ENCODE peak calls at places on chromosome 22, in eight cellular contexts. One of them, this sample, is unnamed.

GRCh38 chr22:44260216-44261035 is 52.3 kb downstream of the SHISAL1 start:
- DNase-seq in HCT116: no peak
- DNase-seq in CD4-positive, alpha-beta T cell: no peak
- DNase-seq in esophagus squamous epithelium: no peak
- DNase-seq in aorta: no peak
- DNase-seq in hepatocyte: no peak
- DNase-seq in thyroid gland: no peak
- DNase-seq in CD8-positive, alpha-beta T cell: peak
- DNase-seq in this sample: no peak

GRCh38 chr22:46462726-46463371 is 74.6 kb downstream of the CELSR1 start:
- DNase-seq in hepatocyte: peak
- DNase-seq in CD4-positive, alpha-beta T cell: no peak
- DNase-seq in aorta: no peak
- DNase-seq in CD8-positive, alpha-beta T cell: no peak
- DNase-seq in esophagus squamous epithelium: no peak
- DNase-seq in thyroid gland: no peak
- DNase-seq in HCT116: peak
- DNase-seq in this sample: no peak

GRCh38 chr22:25403752-25404471 is 160.6 kb upstream of the GRK3 start:
- DNase-seq in CD4-positive, alpha-beta T cell: no peak
- DNase-seq in aorta: no peak
- DNase-seq in thyroid gland: no peak
- DNase-seq in esophagus squamous epithelium: no peak
- DNase-seq in CD8-positive, alpha-beta T cell: no peak
- DNase-seq in hepatocyte: peak
- DNase-seq in HCT116: no peak
- DNase-seq in this sample: peak

GRCh38 chr22:23063539-23064380 is 6.6 kb upstream of the GNAZ start:
- DNase-seq in hepatocyte: peak
- DNase-seq in CD8-positive, alpha-beta T cell: no peak
- DNase-seq in thyroid gland: no peak
- DNase-seq in CD4-positive, alpha-beta T cell: no peak
- DNase-seq in aorta: no peak
- DNase-seq in HCT116: no peak
- DNase-seq in esophagus squamous epithelium: no peak
- DNase-seq in this sample: no peak

GRCh38 chr22:38345782-38346181 is 28.5 kb upstream of the CSNK1E start:
- DNase-seq in esophagus squamous epithelium: no peak
- DNase-seq in aorta: peak
- DNase-seq in HCT116: no peak
- DNase-seq in CD4-positive, alpha-beta T cell: no peak
- DNase-seq in CD8-positive, alpha-beta T cell: no peak
- DNase-seq in thyroid gland: no peak
- DNase-seq in hepatocyte: no peak
- DNase-seq in this sample: no peak

GRCh38 chr22:19992921-19993355 is 23.7 kb downstream of the ARVCF start:
- DNase-seq in aorta: peak
- DNase-seq in hepatocyte: no peak
- DNase-seq in esophagus squamous epithelium: no peak
- DNase-seq in thyroid gland: no peak
- DNase-seq in CD8-positive, alpha-beta T cell: no peak
- DNase-seq in CD4-positive, alpha-beta T cell: no peak
- DNase-seq in HCT116: no peak
- DNase-seq in this sample: no peak

GRCh38 chr22:46131151-46131587 is 19.2 kb upstream of the PPARA start:
- DNase-seq in aorta: no peak
- DNase-seq in CD4-positive, alpha-beta T cell: no peak
- DNase-seq in esophagus squamous epithelium: no peak
- DNase-seq in CD8-positive, alpha-beta T cell: no peak
- DNase-seq in HCT116: no peak
- DNase-seq in hepatocyte: no peak
- DNase-seq in thyroid gland: no peak
- DNase-seq in this sample: no peak

GRCh38 chr22:24521791-24522245 is 26.7 kb downstream of the UPB1 start:
- DNase-seq in hepatocyte: peak
- DNase-seq in CD4-positive, alpha-beta T cell: no peak
- DNase-seq in HCT116: peak
- DNase-seq in thyroid gland: peak
- DNase-seq in CD8-positive, alpha-beta T cell: peak
- DNase-seq in esophagus squamous epithelium: no peak
- DNase-seq in aorta: no peak
- DNase-seq in this sample: peak

GRCh38 chr22:19848298-19849224 is 6.1 kb downstream of the GNB1L start:
- DNase-seq in esophagus squamous epithelium: no peak
- DNase-seq in hepatocyte: peak
- DNase-seq in thyroid gland: peak
- DNase-seq in aorta: no peak
- DNase-seq in CD4-positive, alpha-beta T cell: no peak
- DNase-seq in CD8-positive, alpha-beta T cell: no peak
- DNase-seq in HCT116: peak
- DNase-seq in this sample: no peak

GRCh38 chr22:19876314-19876940 is 21.8 kb upstream of the GNB1L start:
- DNase-seq in esophagus squamous epithelium: no peak
- DNase-seq in aorta: peak
- DNase-seq in CD4-positive, alpha-beta T cell: no peak
- DNase-seq in HCT116: no peak
- DNase-seq in thyroid gland: peak
- DNase-seq in hepatocyte: no peak
- DNase-seq in CD8-positive, alpha-beta T cell: peak
- DNase-seq in this sample: no peak

GRCh38 chr22:24768537-24769374 is 5.8 kb downstream of the PIWIL3 start:
- DNase-seq in HCT116: peak
- DNase-seq in CD4-positive, alpha-beta T cell: peak
- DNase-seq in CD8-positive, alpha-beta T cell: peak
- DNase-seq in hepatocyte: peak
- DNase-seq in thyroid gland: peak
- DNase-seq in aorta: peak
- DNase-seq in esophagus squamous epithelium: no peak
- DNase-seq in this sample: peak

GRCh38 chr22:45208993-45209838 is 31.5 kb downstream of the KIAA0930 start:
- DNase-seq in CD4-positive, alpha-beta T cell: peak
- DNase-seq in hepatocyte: no peak
- DNase-seq in esophagus squamous epithelium: no peak
- DNase-seq in HCT116: no peak
- DNase-seq in CD8-positive, alpha-beta T cell: peak
- DNase-seq in thyroid gland: no peak
- DNase-seq in aorta: peak
- DNase-seq in this sample: peak

DNA sequence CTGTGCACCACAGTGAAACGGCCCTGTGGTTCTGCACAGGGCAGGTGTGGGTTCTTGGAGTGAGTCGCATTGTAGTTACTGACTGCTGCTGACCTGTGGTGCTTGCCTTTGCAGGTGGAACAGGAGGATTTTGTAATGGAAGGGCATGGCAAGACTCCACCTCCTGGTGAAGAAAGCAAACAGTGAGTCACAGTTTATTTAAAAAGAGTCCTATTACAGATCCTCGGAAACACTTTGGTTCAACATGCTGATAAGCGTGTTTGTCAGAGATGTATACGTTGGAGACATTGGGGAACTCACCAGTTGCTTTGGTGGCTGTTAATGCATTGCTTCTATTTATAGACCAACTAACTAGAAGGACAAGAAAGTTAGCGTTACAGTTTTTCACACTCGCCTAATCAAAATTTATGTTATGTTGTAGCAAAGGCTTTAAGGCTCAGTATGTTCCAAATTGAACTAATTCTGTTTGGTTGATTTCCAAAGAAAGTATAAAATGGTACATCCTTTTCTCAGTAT is 21.7 kb upstream of the TNRC6B start:
- DNase-seq in esophagus squamous epithelium: no peak
- DNase-seq in hepatocyte: peak
- DNase-seq in HCT116: peak
- DNase-seq in aorta: no peak
- DNase-seq in CD4-positive, alpha-beta T cell: no peak
- DNase-seq in CD8-positive, alpha-beta T cell: no peak
- DNase-seq in thyroid gland: peak
- DNase-seq in this sample: no peak
- H3K27ac ChIP-seq in esophagus squamous epithelium: peak
- H3K27ac ChIP-seq in hepatocyte: peak
- H3K27ac ChIP-seq in HCT116: peak
- H3K27ac ChIP-seq in aorta: peak
- H3K27ac ChIP-seq in CD4-positive, alpha-beta T cell: no peak
- H3K27ac ChIP-seq in CD8-positive, alpha-beta T cell: no peak
- H3K27ac ChIP-seq in thyroid gland: peak
- H3K27ac ChIP-seq in this sample: no peak

GRCh38 chr22:32043391-32043790 is 330 bp downstream of the SLC5A1 start:
- DNase-seq in CD8-positive, alpha-beta T cell: no peak
- DNase-seq in aorta: no peak
- DNase-seq in esophagus squamous epithelium: no peak
- DNase-seq in CD4-positive, alpha-beta T cell: no peak
- DNase-seq in hepatocyte: no peak
- DNase-seq in thyroid gland: no peak
- DNase-seq in HCT116: no peak
- DNase-seq in this sample: no peak
- H3K27ac ChIP-seq in CD8-positive, alpha-beta T cell: no peak
- H3K27ac ChIP-seq in aorta: no peak
- H3K27ac ChIP-seq in esophagus squamous epithelium: no peak
- H3K27ac ChIP-seq in CD4-positive, alpha-beta T cell: no peak
- H3K27ac ChIP-seq in hepatocyte: no peak
- H3K27ac ChIP-seq in thyroid gland: no peak
- H3K27ac ChIP-seq in HCT116: no peak
- H3K27ac ChIP-seq in this sample: no peak

GRCh38 chr22:18033204-18033998 is 9.0 kb upstream of the MICAL3 start:
- DNase-seq in esophagus squamous epithelium: no peak
- DNase-seq in CD8-positive, alpha-beta T cell: no peak
- DNase-seq in thyroid gland: no peak
- DNase-seq in hepatocyte: no peak
- DNase-seq in aorta: no peak
- DNase-seq in HCT116: no peak
- DNase-seq in CD4-positive, alpha-beta T cell: no peak
- DNase-seq in this sample: no peak
- H3K27ac ChIP-seq in esophagus squamous epithelium: peak
- H3K27ac ChIP-seq in CD8-positive, alpha-beta T cell: no peak
- H3K27ac ChIP-seq in thyroid gland: no peak
- H3K27ac ChIP-seq in hepatocyte: no peak
- H3K27ac ChIP-seq in aorta: peak
- H3K27ac ChIP-seq in HCT116: peak
- H3K27ac ChIP-seq in CD4-positive, alpha-beta T cell: no peak
- H3K27ac ChIP-seq in this sample: no peak

DNA sequence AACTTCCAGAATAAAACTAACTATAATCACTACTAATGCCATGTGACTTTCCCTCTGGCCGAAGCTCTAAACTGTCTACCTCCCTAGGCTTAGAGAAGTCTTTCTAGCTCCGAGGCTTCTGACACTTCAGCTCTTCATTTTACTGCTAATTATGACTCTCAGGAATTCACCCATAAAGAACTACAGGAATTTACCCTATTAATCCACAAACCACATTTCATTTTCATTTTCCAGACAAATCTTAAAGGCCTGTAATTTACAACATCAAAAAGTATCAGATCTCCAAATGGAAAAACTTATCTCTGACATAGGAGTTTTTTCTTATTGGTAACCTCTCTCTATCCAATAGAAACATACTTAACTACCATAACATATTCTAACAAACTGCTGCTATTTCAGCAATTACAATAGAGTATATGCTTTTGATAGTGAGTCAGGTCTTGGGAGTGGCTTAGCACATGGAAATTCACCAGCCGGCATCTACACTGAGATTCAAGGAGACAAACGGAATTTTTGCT is 33.4 kb downstream of the MRTFA start:
- DNase-seq in CD4-positive, alpha-beta T cell: no peak
- DNase-seq in thyroid gland: no peak
- DNase-seq in CD8-positive, alpha-beta T cell: no peak
- DNase-seq in hepatocyte: peak
- DNase-seq in esophagus squamous epithelium: no peak
- DNase-seq in aorta: no peak
- DNase-seq in HCT116: no peak
- DNase-seq in this sample: no peak
- H3K27ac ChIP-seq in CD4-positive, alpha-beta T cell: no peak
- H3K27ac ChIP-seq in thyroid gland: peak
- H3K27ac ChIP-seq in CD8-positive, alpha-beta T cell: no peak
- H3K27ac ChIP-seq in hepatocyte: peak
- H3K27ac ChIP-seq in esophagus squamous epithelium: peak
- H3K27ac ChIP-seq in aorta: no peak
- H3K27ac ChIP-seq in HCT116: peak
- H3K27ac ChIP-seq in this sample: no peak

GRCh38 chr22:48331691-48332220 is 1495.9 kb downstream of the BRD1 start:
- DNase-seq in thyroid gland: no peak
- DNase-seq in HCT116: no peak
- DNase-seq in CD8-positive, alpha-beta T cell: no peak
- DNase-seq in CD4-positive, alpha-beta T cell: no peak
- DNase-seq in aorta: no peak
- DNase-seq in esophagus squamous epithelium: no peak
- DNase-seq in hepatocyte: no peak
- DNase-seq in this sample: no peak

GRCh38 chr22:48333323-48333763 is 1494.3 kb downstream of the BRD1 start:
- DNase-seq in CD8-positive, alpha-beta T cell: no peak
- DNase-seq in HCT116: no peak
- DNase-seq in thyroid gland: no peak
- DNase-seq in esophagus squamous epithelium: no peak
- DNase-seq in CD4-positive, alpha-beta T cell: no peak
- DNase-seq in aorta: no peak
- DNase-seq in hepatocyte: no peak
- DNase-seq in this sample: peak

GRCh38 chr22:48333816-48334735 is 1493.6 kb downstream of the BRD1 start:
- DNase-seq in aorta: no peak
- DNase-seq in thyroid gland: no peak
- DNase-seq in CD4-positive, alpha-beta T cell: no peak
- DNase-seq in hepatocyte: no peak
- DNase-seq in CD8-positive, alpha-beta T cell: no peak
- DNase-seq in esophagus squamous epithelium: no peak
- DNase-seq in HCT116: no peak
- DNase-seq in this sample: peak

GRCh38 chr22:48331266-48331665 is 1496.4 kb downstream of the BRD1 start:
- DNase-seq in thyroid gland: no peak
- DNase-seq in HCT116: no peak
- DNase-seq in esophagus squamous epithelium: no peak
- DNase-seq in aorta: no peak
- DNase-seq in CD4-positive, alpha-beta T cell: no peak
- DNase-seq in hepatocyte: no peak
- DNase-seq in CD8-positive, alpha-beta T cell: no peak
- DNase-seq in this sample: no peak

DNA sequence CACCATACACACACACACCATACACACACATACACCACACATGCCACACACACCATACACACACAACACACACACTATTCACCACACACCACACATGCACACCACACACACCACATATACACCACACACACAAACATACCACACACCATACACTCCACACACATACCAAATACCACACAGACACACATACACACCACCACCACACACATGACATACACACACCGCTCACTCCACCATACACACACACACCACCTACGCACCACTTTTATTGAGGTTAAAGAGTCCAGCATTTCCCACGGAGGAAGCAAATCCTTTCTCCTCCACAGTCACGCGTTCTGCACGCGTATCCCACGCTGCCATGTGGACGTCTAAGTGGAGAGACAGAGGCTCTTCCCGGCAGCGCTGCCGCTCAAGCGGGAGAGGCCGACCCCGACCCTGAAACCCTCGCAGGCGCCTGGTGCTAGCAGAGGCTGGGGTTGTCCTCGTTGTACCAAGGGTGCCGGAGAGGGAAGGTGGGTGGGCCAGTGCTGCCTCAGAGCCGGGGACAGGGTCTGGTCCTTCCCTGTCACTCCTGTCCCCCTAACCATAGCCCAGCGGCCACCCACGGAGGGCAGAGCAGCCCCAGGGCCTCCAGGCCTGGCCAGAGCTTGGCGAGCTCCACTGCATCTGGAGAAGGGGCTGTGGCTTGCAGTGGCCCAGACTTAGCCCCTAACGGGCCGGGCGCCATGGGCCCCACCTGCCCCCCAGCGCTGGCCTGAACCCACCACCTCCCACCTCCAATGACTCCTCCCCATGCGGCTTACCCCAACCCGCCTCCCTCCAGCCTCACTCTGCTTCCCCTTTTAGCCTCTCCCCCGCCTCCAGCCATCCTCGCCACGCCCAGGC is 1495.0 kb downstream of the BRD1 start:
- DNase-seq in CD4-positive, alpha-beta T cell: no peak
- DNase-seq in aorta: no peak
- DNase-seq in thyroid gland: no peak
- DNase-seq in hepatocyte: no peak
- DNase-seq in HCT116: no peak
- DNase-seq in esophagus squamous epithelium: no peak
- DNase-seq in CD8-positive, alpha-beta T cell: no peak
- DNase-seq in this sample: no peak
- H3K27ac ChIP-seq in CD4-positive, alpha-beta T cell: no peak
- H3K27ac ChIP-seq in aorta: no peak
- H3K27ac ChIP-seq in thyroid gland: no peak
- H3K27ac ChIP-seq in hepatocyte: no peak
- H3K27ac ChIP-seq in HCT116: no peak
- H3K27ac ChIP-seq in esophagus squamous epithelium: no peak
- H3K27ac ChIP-seq in CD8-positive, alpha-beta T cell: no peak
- H3K27ac ChIP-seq in this sample: peak

This sample was measured in caudate nucleus.